ENCODE peak calls at places on chromosomes 12 and 14, in four cellular contexts. W, C, Q and I are unnamed samples.

GRCh38 chr12:67572492-67572891 is 76.1 kb upstream of the DYRK2 start:
- DNase-seq in C (no peak), Q (no peak), W (no peak), I (no peak)

GRCh38 chr12:131893605-131894312 is 663 bp upstream of the ULK1 start:
- DNase-seq in C (no peak), W (no peak), Q (no peak), I (no peak)

GRCh38 chr12:132479938-132480619 is 9.9 kb upstream of the FBRSL1 start:
- DNase-seq in W (no peak), Q (no peak), C (no peak), I (no peak)

GRCh38 chr14:36935976-36936678 is 236.3 kb downstream of the SLC25A21 start:
- DNase-seq in C (peak; percentile 57), W (no peak), Q (no peak), I (no peak)

GRCh38 chr12:25975179-25975578 is 16.7 kb downstream of the RASSF8 start:
- DNase-seq in C (no peak), Q (no peak), W (no peak), I (no peak)

GRCh38 chr14:21066882-21067502 is 3.1 kb upstream of the ARHGEF40 start:
- DNase-seq in C (peak; percentile 41), Q (no peak), W (no peak), I (no peak)

GRCh38 chr14:32372154-32372553 is 43.1 kb downstream of the AKAP6 start:
- DNase-seq in C (peak; percentile 11), W (no peak), Q (no peak), I (no peak)

GRCh38 chr14:67426983-67427601 is 15.1 kb upstream of the PLEK2 start:
- DNase-seq in Q (peak; percentile 82), C (peak; percentile 85), W (no peak), I (peak; percentile 69)

GRCh38 chr14:74135386-74135785 is 50.6 kb downstream of the LIN52 start:
- DNase-seq in C (no peak), W (no peak), Q (no peak), I (no peak)

GRCh38 chr12:115916910-115917668 is 360.4 kb downstream of the MED13L start:
- DNase-seq in C (peak; percentile 44), W (peak; percentile 69), Q (peak; percentile 81), I (peak; percentile 71)

GRCh38 chr14:27845241-27845850 is 921.2 kb upstream of the FOXG1 start:
- DNase-seq in Q (no peak), W (no peak), C (no peak), I (no peak)

GRCh38 chr12:33830070-33830469 is 192.2 kb upstream of the ALG10 start:
- DNase-seq in C (no peak), W (no peak), Q (no peak), I (no peak)

DNA sequence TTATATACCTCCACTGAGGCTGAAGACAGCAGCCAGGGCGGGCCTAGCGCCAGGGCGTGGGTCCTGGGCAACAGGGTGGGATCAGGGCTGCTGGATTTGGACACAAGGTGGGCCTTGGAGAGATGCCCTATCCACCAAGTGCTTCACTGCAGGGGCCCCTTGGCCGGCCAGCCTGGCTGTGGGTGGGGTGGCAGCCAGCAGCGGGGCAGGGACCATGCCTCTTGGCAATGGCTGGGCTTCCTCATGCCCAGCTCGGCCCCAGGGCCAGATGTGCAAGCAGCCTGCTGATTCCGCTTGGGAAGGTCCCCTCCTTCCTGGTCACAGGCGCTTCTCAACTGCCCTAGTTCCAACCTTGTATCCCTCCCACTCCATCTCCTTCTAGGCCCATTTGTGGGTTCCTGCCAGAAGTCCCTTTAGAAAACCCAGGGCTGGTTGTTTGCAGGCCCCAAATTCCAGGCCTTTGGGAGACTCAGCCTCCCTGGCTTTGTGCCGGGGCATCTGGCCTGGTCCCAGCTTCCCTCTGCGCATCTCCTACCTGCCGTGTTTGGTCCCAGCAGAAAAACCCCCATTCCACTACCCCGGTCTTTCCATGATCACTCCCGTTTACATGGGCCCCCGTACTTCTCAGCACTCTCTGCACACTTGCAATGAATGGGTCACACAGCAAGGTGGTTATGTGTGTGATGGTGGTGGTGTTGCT is 15.1 kb downstream of the KMT5A start:
- DNase-seq in Q (no peak), C (no peak), W (no peak), I (no peak)
- H3K27ac ChIP-seq in Q (peak overlapping the region; percentile 68), C (no peak overlapping the region), W (peak overlapping the region; percentile 62), I (peak overlapping the region; percentile 45)

DNA sequence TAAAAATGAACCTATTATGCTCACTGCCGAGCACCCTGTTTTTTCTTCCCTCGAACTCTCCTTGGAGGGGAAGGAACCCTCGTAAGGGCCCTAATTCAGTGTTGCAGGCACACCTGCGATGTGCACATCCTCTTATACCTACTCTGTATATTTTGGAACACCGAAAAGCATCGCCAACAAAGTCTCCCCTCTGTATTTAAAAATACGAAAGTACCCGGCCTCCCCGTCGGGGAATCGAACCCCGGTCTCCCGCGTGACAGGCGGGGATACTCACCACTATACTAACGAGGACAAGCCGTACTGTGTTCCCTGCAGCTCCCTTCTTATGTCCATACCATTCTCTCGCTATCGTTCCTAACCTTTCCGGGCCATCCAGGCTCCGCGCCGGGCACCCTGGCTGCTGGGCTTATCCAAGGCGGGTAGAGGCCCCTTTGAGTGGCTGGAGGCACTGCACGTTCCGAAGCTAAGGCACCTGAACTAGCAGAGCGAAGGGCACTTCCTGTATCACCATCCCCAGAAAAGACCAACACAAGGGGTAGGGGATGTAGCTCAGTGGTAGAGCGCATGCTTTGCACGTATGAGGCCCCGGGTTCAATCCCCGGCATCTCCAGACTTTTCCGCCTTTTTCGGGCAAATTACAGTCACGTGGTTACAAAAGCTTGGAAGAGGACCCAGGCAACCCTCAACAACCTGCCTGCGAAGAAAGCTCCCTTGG is 25.1 kb upstream of the UBC start:
- DNase-seq in W (peak; percentile 93), Q (peak; percentile 86), C (peak; percentile 97), I (peak; percentile 89)
- TF ChIP-seq POLR2A in W (peak; percentile 42), Q (no peak), C (no peak), I (peak; percentile 41)

DNA sequence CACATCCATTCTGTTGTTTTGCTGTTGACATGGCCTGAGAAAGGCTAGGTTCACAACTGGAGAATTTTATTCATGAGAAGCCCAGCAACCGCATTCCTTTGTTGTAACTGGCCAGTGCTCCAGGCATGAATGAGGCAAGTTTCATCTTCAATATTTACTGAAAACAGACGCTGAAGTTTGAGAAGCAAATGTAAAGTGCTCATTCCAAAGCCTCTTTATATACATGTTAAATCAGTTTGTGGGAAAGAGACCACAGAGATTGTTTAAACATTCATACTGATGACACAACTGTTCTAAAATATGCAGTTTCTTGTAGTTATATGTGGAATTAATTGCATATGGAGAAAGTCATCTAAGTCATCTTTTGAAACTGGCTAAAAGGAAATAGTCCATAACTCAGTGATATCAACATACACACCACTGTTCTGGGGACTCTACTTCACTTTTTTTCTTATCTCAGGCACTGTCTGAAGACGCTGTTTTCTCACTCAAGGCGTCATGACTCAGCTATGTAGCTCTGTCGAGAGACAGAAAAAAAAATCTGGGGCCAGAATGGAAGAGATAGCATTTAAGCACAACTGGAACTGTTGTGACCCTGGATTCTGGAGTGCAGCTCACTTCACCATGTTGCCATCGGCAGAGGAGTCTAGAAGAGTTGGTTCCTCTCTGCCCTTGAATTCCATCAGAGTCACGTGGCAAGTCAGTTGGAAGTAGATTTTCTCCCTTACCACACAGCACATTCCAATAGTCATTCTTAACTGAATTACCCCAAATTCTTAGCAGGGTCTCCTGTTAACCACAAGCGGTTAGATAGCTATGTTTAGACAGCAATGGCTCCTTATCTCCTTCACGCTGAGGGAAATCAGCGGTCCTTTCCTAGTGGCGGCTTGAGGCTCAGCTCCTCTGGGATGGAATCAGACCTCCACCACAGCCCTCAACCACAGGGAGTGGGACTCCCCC is 258.4 kb upstream of the HMGA2 start:
- DNase-seq in W (no peak), Q (no peak), C (peak; percentile 17), I (no peak)
- H3K27ac ChIP-seq in W (no peak overlapping the region), Q (no peak overlapping the region), C (peak overlapping the region; percentile 4), I (no peak overlapping the region)

DNA sequence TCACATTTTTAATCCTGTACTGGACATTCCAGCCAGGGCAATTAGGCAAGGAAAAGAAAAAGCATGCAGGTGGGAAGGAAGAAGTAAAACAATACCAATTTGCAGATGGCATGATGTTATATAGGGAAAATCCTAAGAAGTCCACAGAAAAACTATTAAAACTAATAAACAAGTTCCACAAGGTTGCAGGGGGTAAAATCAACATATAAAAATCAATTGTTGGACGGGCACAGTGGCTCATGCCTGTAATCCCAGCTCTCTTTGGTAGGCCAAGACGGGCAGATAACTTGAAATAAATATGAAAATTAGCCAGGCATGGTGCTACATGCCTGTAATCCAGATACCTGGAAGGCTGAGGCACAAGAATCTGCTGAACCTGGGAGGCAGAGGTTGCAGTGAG is 31.9 kb downstream of the SEC23A start:
- DNase-seq in Q (no peak), W (no peak), C (no peak), I (no peak)
- TF ChIP-seq POLR2A in Q (no peak), W (no peak), C (no peak), I (no peak)